ENCODE peak calls at places on chromosomes 7 and 10, in five cellular contexts. T is tibial nerve; R is ascending aorta; W is CD8-positive, alpha-beta T cell; Y is body of pancreas. I is an unnamed sample.

GRCh38 chr7:47786557-47787248 is 161.6 kb downstream of the PKD1L1 start:
- DNase-seq in T (peak), R (peak), W (no peak), Y (peak), I (peak)

GRCh38 chr7:77368974-77369373 is 47.2 kb downstream of the GSAP start:
- DNase-seq in T (no peak), R (no peak), W (no peak), Y (no peak), I (no peak)

GRCh38 chr7:5598769-5599371 is 175.2 kb upstream of the TNRC18 start:
- DNase-seq in T (no peak), R (no peak), W (no peak), Y (no peak), I (peak)

GRCh38 chr7:132328047-132328620 is 248.1 kb downstream of the PLXNA4 start:
- DNase-seq in T (no peak), R (no peak), W (no peak), Y (no peak), I (no peak)

GRCh38 chr10:70671229-70671588 is 1.1 kb upstream of the ADAMTS14 start:
- DNase-seq in T (no peak), R (no peak), W (no peak), Y (no peak), I (no peak)

GRCh38 chr7:158782638-158783490 is 46.4 kb downstream of the ESYT2 start:
- DNase-seq in T (peak), R (peak), W (no peak), Y (peak), I (peak)

GRCh38 chr7:18619311-18619710 is 123.8 kb downstream of the HDAC9 start:
- DNase-seq in T (no peak), R (no peak), W (no peak), Y (no peak), I (no peak)

GRCh38 chr7:122006687-122007086 is 133.7 kb downstream of the PTPRZ1 start:
- DNase-seq in T (no peak), R (no peak), W (no peak), Y (no peak), I (no peak)

GRCh38 chr10:124486635-124487034 is 25.0 kb downstream of the LHPP start:
- DNase-seq in T (no peak), R (no peak), W (no peak), Y (no peak), I (peak)

GRCh38 chr7:98802088-98802780 is 67.6 kb downstream of the TMEM130 start:
- DNase-seq in T (no peak), R (peak), W (no peak), Y (peak), I (no peak)

GRCh38 chr7:76060842-76061241 is 12.9 kb downstream of the MDH2 start:
- DNase-seq in T (peak), R (no peak), W (no peak), Y (peak), I (no peak)

GRCh38 chr7:18064242-18064838 is 36.7 kb upstream of the PRPS1L1 start:
- DNase-seq in T (no peak), R (no peak), W (no peak), Y (peak), I (peak)

GRCh38 chr10:2777946-2778345 is 289.4 kb upstream of the PFKP start:
- DNase-seq in T (no peak), R (no peak), W (no peak), Y (no peak), I (no peak)

GRCh38 chr7:5173490-5173889 is 16.5 kb upstream of the WIPI2 start:
- DNase-seq in T (no peak), R (no peak), W (no peak), Y (no peak), I (no peak)

GRCh38 chr10:12965571-12965970 is 35.9 kb downstream of the CCDC3 start:
- DNase-seq in T (no peak), R (no peak), W (no peak), Y (no peak), I (no peak)

DNA sequence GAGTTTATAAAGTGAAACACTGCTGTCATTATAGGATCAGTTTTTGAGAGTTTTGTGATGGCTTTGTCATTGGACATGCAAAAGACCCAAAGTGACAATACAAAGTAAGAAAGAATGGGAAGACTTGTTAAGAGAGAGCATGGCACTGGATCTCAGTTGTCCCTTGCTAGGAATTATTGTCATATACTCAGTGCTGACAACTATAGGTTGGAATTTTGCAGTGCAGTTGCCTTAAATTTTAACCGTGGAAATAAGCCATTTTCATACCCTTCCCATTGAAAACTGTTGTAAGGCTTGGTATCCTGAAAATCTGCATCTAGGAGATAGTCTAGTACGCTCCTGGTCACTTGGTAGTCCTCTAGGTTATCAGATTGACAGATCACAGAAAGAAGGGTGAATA is 1156.7 kb downstream of the GATA3 start:
- DNase-seq in T (no peak), R (no peak), W (no peak), Y (no peak), I (no peak)
- TF ChIP-seq CTCF in T (no peak), R (no peak), W (no peak), Y (no peak), I (peak)

GRCh38 chr10:117741524-117741923 is 199.0 kb downstream of the EMX2 start:
- DNase-seq in T (no peak), R (no peak), W (no peak), Y (no peak), I (no peak)
- TF ChIP-seq CTCF in T (no peak), R (no peak), W (no peak), Y (no peak), I (peak)

GRCh38 chr7:128270799-128271411 is 29.8 kb downstream of the LEP start:
- DNase-seq in T (no peak), R (no peak), W (no peak), Y (peak), I (no peak)
- TF ChIP-seq CTCF in T (no peak), R (no peak), W (no peak), Y (no peak), I (no peak)

GRCh38 chr10:112779025-112779765 is 170.9 kb upstream of the TCF7L2 start:
- DNase-seq in T (no peak), R (no peak), W (no peak), Y (no peak), I (no peak)
- TF ChIP-seq CTCF in T (no peak), R (no peak), W (no peak), Y (no peak), I (no peak)

GRCh38 chr7:43296306-43296705 is 183.9 kb downstream of the HECW1 start:
- DNase-seq in T (no peak), R (no peak), W (no peak), Y (no peak), I (peak)
- TF ChIP-seq CTCF in T (no peak), R (no peak), W (no peak), Y (no peak), I (peak)

DNA sequence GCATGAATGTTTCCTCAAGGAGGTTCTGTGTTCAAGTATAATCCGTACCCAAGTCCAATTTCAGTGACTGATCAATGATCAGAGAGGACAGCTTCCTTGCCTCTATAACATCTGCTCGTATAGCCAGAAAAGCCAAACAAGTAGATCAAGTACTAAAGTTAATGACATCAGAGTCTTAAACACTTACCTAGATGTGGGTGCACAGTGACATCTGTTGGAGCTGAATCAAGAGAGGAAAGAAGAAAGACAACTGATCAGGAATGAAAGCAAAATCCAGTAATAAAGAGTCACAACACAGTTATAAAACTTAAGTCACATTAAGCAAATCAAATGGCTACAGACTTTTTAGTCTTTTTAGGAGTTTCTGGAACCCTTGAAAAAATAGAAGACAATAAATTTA is 236.5 kb downstream of the RELN start:
- DNase-seq in T (no peak), R (no peak), W (no peak), Y (no peak), I (no peak)
- TF ChIP-seq CTCF in T (no peak), R (no peak), W (no peak), Y (no peak), I (peak)

GRCh38 chr7:31744294-31744874 is 57.4 kb downstream of the PPP1R17 start:
- DNase-seq in T (peak), R (no peak), W (no peak), Y (peak), I (peak)
- TF ChIP-seq CTCF in T (peak), R (peak), W (no peak), Y (peak), I (peak)